ENCODE peak calls at places on chromosomes 11 and 22, in four cellular contexts. A is HEK293T, Z is ureter, X is iPS-NIHi11. W is an unnamed sample.

GRCh38 chr11:133992121-133992520 is 35.4 kb upstream of the IGSF9B start:
- DNase-seq in A (no peak), Z (no peak), X (no peak), W (no peak)

GRCh38 chr11:128520886-128521696 is 66.3 kb downstream of the ETS1 start:
- DNase-seq in A (no peak), Z (no peak), X (no peak), W (no peak)

GRCh38 chr22:37193629-37194191 is 5.7 kb upstream of the C1QTNF6 start:
- DNase-seq in A (no peak), Z (no peak), X (no peak), W (no peak)

GRCh38 chr22:41241133-41241676 is 474 bp upstream of the CHADL start:
- DNase-seq in A (no peak), Z (no peak), X (no peak), W (no peak)

GRCh38 chr22:17337639-17338038 is 31.6 kb upstream of the CECR2 start:
- DNase-seq in A (no peak), Z (no peak), X (no peak), W (no peak)

GRCh38 chr11:63769044-63769718 is 606 bp upstream of the ZFTA start:
- DNase-seq in A (peak), Z (no peak), X (peak), W (no peak)

GRCh38 chr11:120331301-120331966 is 4.8 kb upstream of the ARHGEF12 start:
- DNase-seq in A (no peak), Z (no peak), X (no peak), W (no peak)

GRCh38 chr11:2708757-2709281 is 9.0 kb upstream of the KCNQ1OT1 start:
- DNase-seq in A (no peak), Z (no peak), X (no peak), W (no peak)

GRCh38 chr22:28188480-28188879 is 269.4 kb upstream of the PITPNB start:
- DNase-seq in A (no peak), Z (no peak), X (peak), W (no peak)

GRCh38 chr22:39748877-39749276 is 144.7 kb downstream of the ENTHD1 start:
- DNase-seq in A (no peak), Z (no peak), X (no peak), W (peak)

GRCh38 chr11:65887723-65888162 is 528 bp downstream of the FIBP start:
- DNase-seq in A (no peak), Z (no peak), X (peak), W (no peak)

GRCh38 chr11:61543606-61544306 is 35.2 kb downstream of the LRRC10B start:
- DNase-seq in A (no peak), Z (no peak), X (no peak), W (no peak)

GRCh38 chr11:130106381-130106780 is 36.7 kb downstream of the APLP2 start:
- DNase-seq in A (no peak), Z (no peak), X (no peak), W (no peak)

GRCh38 chr11:77959434-77959833 is 35.0 kb downstream of the INTS4 start:
- DNase-seq in A (no peak), Z (no peak), X (no peak), W (no peak)

GRCh38 chr11:71370020-71370747 is 78.0 kb downstream of the DHCR7 start:
- DNase-seq in A (no peak), Z (no peak), X (no peak), W (no peak)

GRCh38 chr11:2769779-2770555 is 70.2 kb upstream of the KCNQ1OT1 start:
- DNase-seq in A (no peak), Z (no peak), X (no peak), W (no peak)

GRCh38 chr11:61150656-61151544 is 10.3 kb downstream of the VPS37C start:
- DNase-seq in A (no peak), Z (no peak), X (no peak), W (no peak)

GRCh38 chr22:49953680-49954344 is 6.8 kb upstream of the PIM3 start:
- DNase-seq in A (no peak), Z (no peak), X (no peak), W (no peak)

GRCh38 chr11:93608280-93608862 is 53.1 kb upstream of the CEP295 start:
- DNase-seq in A (no peak), Z (no peak), X (no peak), W (no peak)

GRCh38 chr11:118415739-118416068 is 14.3 kb downstream of the ATP5MG start:
- DNase-seq in A (peak), Z (peak), X (peak), W (no peak)

GRCh38 chr11:68938816-68939582 is 35.3 kb downstream of the IGHMBP2 start:
- DNase-seq in A (no peak), Z (no peak), X (no peak), W (no peak)

GRCh38 chr11:34192481-34193401 is 87.3 kb downstream of the NAT10 start:
- DNase-seq in A (no peak), Z (peak), X (no peak), W (no peak)

GRCh38 chr22:36383110-36383581 is 4.6 kb downstream of the MYH9 start:
- DNase-seq in A (no peak), Z (no peak), X (no peak), W (no peak)

GRCh38 chr11:114111369-114112042 is 52.0 kb downstream of the ZBTB16 start:
- DNase-seq in A (no peak), Z (no peak), X (no peak), W (no peak)

GRCh38 chr11:86183694-86184093 is 60.9 kb upstream of the EED start:
- DNase-seq in A (no peak), Z (no peak), X (no peak), W (no peak)

GRCh38 chr11:3340025-3340424 is 38.9 kb downstream of the ZNF195 start:
- DNase-seq in A (no peak), Z (no peak), X (no peak), W (no peak)

GRCh38 chr11:99098258-99098657 is 77.5 kb downstream of the CNTN5 start:
- DNase-seq in A (no peak), Z (no peak), X (no peak), W (no peak)